ENCODE peak calls at places on chromosomes 13 and 19, in nine cellular contexts. F is fibroblast of the aortic adventitia; H is transverse colon; I is AG08396; T is stimulated activated CD4-positive, alpha-beta T cell treated with anti-CD3 and anti-CD28 coated beads, Interleukin-12 subunit alpha, Interleukin-12 subunit beta, amount 100 ng/mL, for 24 hours; L is NCI-H1105 treated with DMSO at 0.1 percent for 48 hours; K is DMS153; E is AG10803; M is left ventricle myocardium inferior. A is an unnamed sample.
A peak's percentile ranks its signal among the peaks of the same experiment; 100 is the strongest.

GRCh38 chr13:21203132-21203531 is 26.7 kb downstream of the MRPL57 start:
- DNase-seq in L (no peak), M (no peak), H (no peak), T (no peak), F (no peak), I (no peak), K (peak; percentile 16), E (no peak), A (no peak)

GRCh38 chr13:35858665-35859064 is 272.5 kb downstream of the DCLK1 start:
- DNase-seq in F (no peak), E (no peak), M (no peak), I (no peak), H (no peak), L (no peak), K (no peak), T (no peak), A (no peak)

GRCh38 chr19:11781295-11782057 is 14.7 kb downstream of the ZNF441 start:
- DNase-seq in M (no peak), I (no peak), F (no peak), E (no peak), K (no peak), T (no peak), L (no peak), H (no peak), A (no peak)

GRCh38 chr13:43390101-43390500 is 366.7 kb downstream of the DNAJC15 start:
- DNase-seq in E (peak; percentile 71), H (no peak), L (peak; percentile 53), I (no peak), F (peak; percentile 62), K (no peak), T (no peak), M (no peak), A (no peak)

GRCh38 chr19:9842834-9843625 is 7.9 kb downstream of the PIN1 start:
- DNase-seq in H (no peak), F (no peak), K (no peak), M (no peak), L (no peak), T (no peak), I (no peak), E (no peak), A (no peak)

GRCh38 chr19:1082165-1082927 is 12.8 kb downstream of the POLR2E start:
- DNase-seq in F (peak; percentile 20), M (no peak), E (no peak), T (peak; percentile 75), I (peak; percentile 76), H (peak; percentile 96), L (peak; percentile 93), K (peak; percentile 81), A (no peak)

GRCh38 chr13:98500963-98501421 is 75.9 kb downstream of the STK24 start:
- DNase-seq in L (no peak), M (no peak), T (no peak), I (no peak), H (no peak), F (no peak), E (no peak), K (no peak), A (no peak)

GRCh38 chr13:112735791-112736190 is 46.0 kb downstream of the ATP11A start:
- DNase-seq in F (no peak), K (no peak), L (no peak), I (no peak), H (no peak), T (no peak), E (no peak), M (no peak), A (no peak)

A was measured in epithelial cell of proximal tubule.